ENCODE peak calls at places on chromosomes 7 and 10, in seven cellular contexts. V, Q, A, E, S, H and M are unnamed samples.

GRCh38 chr10:32981760-32982159 is 23.7 kb upstream of the ITGB1 start:
- DNase-seq in E (no peak), A (peak; percentile 72), H (no peak), Q (peak; percentile 96), V (peak; percentile 69), S (no peak), M (peak; percentile 12)

GRCh38 chr10:52778511-52779392 is 6.2 kb upstream of the MBL2 start:
- DNase-seq in V (no peak), Q (no peak), A (no peak), E (no peak), H (no peak), S (peak; percentile 67), M (peak; percentile 71)

GRCh38 chr10:43287056-43288007 is 20.5 kb upstream of the RASGEF1A start:
- DNase-seq in H (no peak), Q (peak; percentile 57), V (no peak), E (no peak), S (no peak), A (peak; percentile 17), M (peak; percentile 24)

GRCh38 chr10:106038246-106038645 is 1126.3 kb downstream of the SORCS1 start:
- DNase-seq in S (no peak), E (no peak), A (no peak), Q (no peak), H (no peak), V (no peak), M (no peak)

GRCh38 chr10:88540355-88540754 is 42.8 kb downstream of the RNLS start:
- DNase-seq in H (no peak), A (no peak), E (no peak), S (no peak), V (no peak), Q (no peak), M (no peak)

GRCh38 chr7:151645311-151645710 is 125.6 kb upstream of the RHEB start:
- DNase-seq in V (no peak), S (no peak), E (no peak), H (no peak), A (no peak), Q (peak; percentile 24), M (no peak)

GRCh38 chr10:99781734-99782429 is 558 bp upstream of the ABCC2 start:
- DNase-seq in H (no peak), V (no peak), Q (no peak), E (no peak), S (no peak), A (no peak), M (no peak)

GRCh38 chr7:32479574-32480200 is 10.5 kb downstream of the LSM5 start:
- DNase-seq in H (no peak), V (no peak), A (peak; percentile 26), E (no peak), Q (peak; percentile 35), S (no peak), M (peak; percentile 76)

GRCh38 chr10:110252148-110252547 is 44.7 kb downstream of the MXI1 start:
- DNase-seq in A (no peak), V (no peak), Q (no peak), E (no peak), H (no peak), S (no peak), M (no peak)

DNA sequence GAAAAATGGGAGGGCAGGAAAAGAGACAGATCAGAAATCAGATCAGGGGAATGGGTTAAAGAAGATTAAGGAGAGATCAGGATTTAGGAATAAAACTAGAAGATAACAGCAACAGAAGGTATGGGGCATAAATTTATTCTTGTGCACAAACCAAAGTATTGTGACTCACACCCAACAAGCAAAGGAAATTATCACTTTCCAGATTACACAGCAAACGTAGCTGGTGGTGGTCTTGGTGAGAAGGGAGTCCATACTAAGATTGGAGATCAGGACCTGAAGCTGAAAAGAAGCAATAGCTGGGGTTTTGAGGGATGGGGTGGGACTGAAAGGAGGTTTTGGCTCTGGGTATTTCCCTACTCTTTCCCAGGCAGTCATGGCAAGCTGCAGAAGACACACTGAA is 3.5 kb upstream of the MYOZ1 start:
- DNase-seq in V (no peak), A (no peak), Q (no peak), S (no peak), E (no peak), H (no peak), M (no peak)
- H3K9me3 ChIP-seq in V (no peaks in the 10 kb centered on the region), A (no peaks in the 10 kb centered on the region), Q (no peaks in the 10 kb centered on the region), S (no peaks in the 10 kb centered on the region), E (no peaks in the 10 kb centered on the region), H (no peaks in the 10 kb centered on the region), M (no peaks in the 10 kb centered on the region)

GRCh38 chr7:65892169-65892568 is 19.3 kb downstream of the VKORC1L1 start:
- DNase-seq in Q (no peak), A (no peak), V (no peak), E (no peak), S (no peak), H (no peak), M (no peak)

GRCh38 chr7:65892832-65893231 is 20.0 kb downstream of the VKORC1L1 start:
- DNase-seq in A (no peak), E (no peak), Q (no peak), V (no peak), H (no peak), S (no peak), M (peak; percentile 87)

DNA sequence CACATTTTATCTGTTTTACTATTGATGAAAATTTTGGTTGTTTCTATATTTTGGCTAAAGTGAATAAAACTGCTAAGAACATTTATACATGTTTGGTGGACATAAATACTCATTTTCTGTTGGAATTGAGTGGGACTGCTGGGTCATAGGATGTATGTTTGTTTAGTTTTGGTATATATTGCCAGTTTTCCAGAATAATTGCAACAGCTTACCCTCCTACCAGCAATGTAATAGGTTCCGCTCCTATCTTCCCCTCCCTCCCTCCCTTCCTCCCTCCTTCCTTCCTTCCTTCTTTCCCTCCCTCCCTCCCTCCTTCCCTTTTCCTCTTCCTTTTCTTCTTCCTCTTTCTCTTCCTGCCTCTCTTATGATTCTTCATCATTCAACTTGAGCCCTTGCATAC is 23.4 kb downstream of the VKORC1L1 start:
- DNase-seq in V (no peak), E (no peak), H (no peak), S (no peak), Q (no peak), A (no peak), M (no peak)
- H3K9me3 ChIP-seq in V (no peaks in the 10 kb centered on the region), E (no peaks in the 10 kb centered on the region), H (no peaks in the 10 kb centered on the region), S (no peaks in the 10 kb centered on the region), Q (no peaks in the 10 kb centered on the region), A (no peaks in the 10 kb centered on the region), M (no peaks in the 10 kb centered on the region)

DNA sequence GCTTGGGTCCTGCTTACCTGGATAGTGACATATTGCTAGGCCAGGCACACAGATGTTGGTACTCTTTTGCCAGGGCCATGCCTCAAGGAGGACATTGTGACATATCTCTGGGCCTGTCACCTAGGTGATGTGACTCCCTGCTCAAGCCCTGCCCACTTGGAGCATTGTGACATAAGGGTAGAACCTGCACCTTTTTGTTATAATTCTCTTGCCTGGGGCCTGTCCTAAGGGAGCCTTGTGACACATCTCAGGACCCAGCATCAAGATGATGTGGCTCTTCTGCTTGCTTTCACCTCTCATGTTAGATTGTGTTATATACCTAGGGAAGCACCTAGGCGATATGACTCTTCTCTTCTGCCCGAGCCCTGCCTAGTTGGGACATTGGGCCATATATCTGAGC is 57.4 kb downstream of the ZNF736 start:
- DNase-seq in Q (no peak), S (no peak), A (no peak), V (no peak), E (no peak), H (no peak), M (no peak)
- H3K9me3 ChIP-seq in Q (peaks cover 1% of the 10 kb centered on the region), S (peaks cover 96% of the 10 kb centered on the region), A (no peaks in the 10 kb centered on the region), V (no peaks in the 10 kb centered on the region), E (no peaks in the 10 kb centered on the region), H (no peaks in the 10 kb centered on the region), M (no peaks in the 10 kb centered on the region)

DNA sequence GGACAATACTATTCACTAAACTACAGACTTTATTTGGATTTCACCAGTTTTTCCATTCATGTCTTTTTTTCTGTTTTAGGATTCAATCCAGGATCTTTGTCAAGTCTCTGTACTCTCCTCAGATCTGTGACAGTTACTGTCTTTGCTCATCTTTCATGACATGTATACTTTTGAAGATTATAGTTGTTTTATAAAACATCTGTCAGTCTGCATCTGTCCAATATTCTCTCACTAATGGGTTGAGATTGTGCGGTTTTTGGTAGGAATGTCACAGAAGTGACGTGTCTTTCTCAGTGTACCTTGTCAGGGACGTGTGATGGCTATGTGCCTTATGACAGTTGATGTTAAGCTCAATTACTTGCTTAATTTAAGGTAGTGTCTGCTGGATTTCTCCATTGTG is 124.9 kb upstream of the TPK1 start:
- DNase-seq in A (no peak), E (no peak), Q (no peak), H (no peak), V (no peak), S (no peak), M (no peak)
- H3K9me3 ChIP-seq in A (no peaks in the 10 kb centered on the region), E (no peaks in the 10 kb centered on the region), Q (no peaks in the 10 kb centered on the region), H (no peaks in the 10 kb centered on the region), V (no peaks in the 10 kb centered on the region), S (no peaks in the 10 kb centered on the region), M (no peaks in the 10 kb centered on the region)

GRCh38 chr7:7912937-7913336 is 55.7 kb upstream of the GLCCI1 start:
- DNase-seq in Q (no peak), S (no peak), A (no peak), H (no peak), E (no peak), V (no peak), M (no peak)
- H3K9me3 ChIP-seq in Q (no peaks in the 10 kb centered on the region), S (no peaks in the 10 kb centered on the region), A (no peaks in the 10 kb centered on the region), H (no peaks in the 10 kb centered on the region), E (no peaks in the 10 kb centered on the region), V (no peaks in the 10 kb centered on the region), M (no peaks in the 10 kb centered on the region)

GRCh38 chr10:83750604-83751003 is 388.7 kb upstream of the GHITM start:
- DNase-seq in E (no peak), A (no peak), Q (no peak), V (no peak), S (no peak), H (no peak), M (no peak)
- H3K9me3 ChIP-seq in E (peaks cover 3% of the 10 kb centered on the region), A (no peaks in the 10 kb centered on the region), Q (no peaks in the 10 kb centered on the region), V (no peaks in the 10 kb centered on the region), S (peaks cover 33% of the 10 kb centered on the region), H (peaks cover 10% of the 10 kb centered on the region), M (no peaks in the 10 kb centered on the region)

DNA sequence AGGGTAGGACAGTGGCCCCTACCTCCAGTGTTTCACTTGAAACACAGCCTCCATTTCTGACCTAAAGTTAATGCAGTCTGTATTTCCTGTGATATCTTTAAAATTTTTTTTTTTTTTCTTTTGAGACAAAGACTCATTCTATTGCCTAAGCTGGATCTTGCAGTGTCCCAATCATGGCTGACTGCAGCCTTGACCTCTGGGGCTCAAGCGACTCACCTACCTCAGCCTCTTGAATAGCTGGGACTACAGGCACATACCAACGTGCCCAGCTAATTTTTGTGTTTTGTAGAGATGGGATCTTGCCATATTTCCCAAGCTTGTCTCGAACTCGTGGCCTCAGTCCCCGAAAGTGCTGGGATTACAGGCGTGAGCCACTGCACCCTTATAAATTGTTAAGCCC is 16.7 kb upstream of the MGAM2 start:
- DNase-seq in Q (no peak), S (no peak), E (no peak), A (no peak), H (no peak), V (no peak), M (no peak)
- H3K9me3 ChIP-seq in Q (no peaks in the 10 kb centered on the region), S (no peaks in the 10 kb centered on the region), E (no peaks in the 10 kb centered on the region), A (no peaks in the 10 kb centered on the region), H (no peaks in the 10 kb centered on the region), V (no peaks in the 10 kb centered on the region), M (no peaks in the 10 kb centered on the region)

GRCh38 chr7:68406480-68406879 is 1191.8 kb upstream of the AUTS2 start:
- DNase-seq in S (no peak), E (no peak), H (no peak), V (no peak), A (no peak), Q (no peak), M (no peak)

GRCh38 chr7:68400783-68401182 is 1197.5 kb upstream of the AUTS2 start:
- DNase-seq in E (no peak), S (no peak), V (no peak), Q (no peak), A (no peak), H (no peak), M (no peak)

GRCh38 chr7:68399991-68400590 is 1198.2 kb upstream of the AUTS2 start:
- DNase-seq in E (no peak), H (no peak), S (no peak), Q (no peak), A (no peak), V (no peak), M (no peak)

GRCh38 chr7:68401313-68401712 is 1197.0 kb upstream of the AUTS2 start:
- DNase-seq in E (no peak), H (no peak), A (no peak), S (no peak), V (no peak), Q (no peak), M (no peak)
- H3K9me3 ChIP-seq in E (no peaks in the 10 kb centered on the region), H (no peaks in the 10 kb centered on the region), A (no peaks in the 10 kb centered on the region), S (no peaks in the 10 kb centered on the region), V (no peaks in the 10 kb centered on the region), Q (no peaks in the 10 kb centered on the region), M (no peaks in the 10 kb centered on the region)